ENCODE peak calls at places on chromosomes 16 and 17, in seven cellular contexts. One of them, this sample, is unnamed.

GRCh38 chr16:12176051-12176450 is 199.5 kb downstream of the SNX29 start:
- DNase-seq in iris pigment epithelial cell: no peak
- DNase-seq in HS-5: no peak
- DNase-seq in Caco-2: no peak
- DNase-seq in fibroblast of lung: no peak
- DNase-seq in neural progenitor cell: no peak
- DNase-seq in mesendoderm: no peak
- DNase-seq in this sample: no peak

GRCh38 chr16:53612003-53612402 is 91.7 kb downstream of the RPGRIP1L start:
- DNase-seq in iris pigment epithelial cell: no peak
- DNase-seq in HS-5: no peak
- DNase-seq in Caco-2: peak; percentile 56
- DNase-seq in fibroblast of lung: no peak
- DNase-seq in neural progenitor cell: no peak
- DNase-seq in mesendoderm: no peak
- DNase-seq in this sample: no peak

GRCh38 chr17:2695961-2696760 is 15.4 kb downstream of the CLUH start:
- DNase-seq in iris pigment epithelial cell: no peak
- DNase-seq in HS-5: no peak
- DNase-seq in Caco-2: peak; percentile 35
- DNase-seq in fibroblast of lung: no peak
- DNase-seq in neural progenitor cell: no peak
- DNase-seq in mesendoderm: no peak
- DNase-seq in this sample: no peak

GRCh38 chr17:40922239-40922638 is 15.2 kb downstream of the KRT23 start:
- DNase-seq in iris pigment epithelial cell: peak; percentile 90
- DNase-seq in HS-5: no peak
- DNase-seq in Caco-2: no peak
- DNase-seq in fibroblast of lung: peak; percentile 66
- DNase-seq in neural progenitor cell: no peak
- DNase-seq in mesendoderm: peak; percentile 82
- DNase-seq in this sample: peak; percentile 62

GRCh38 chr16:27639588-27640276 is 89.8 kb downstream of the KATNIP start:
- DNase-seq in iris pigment epithelial cell: peak; percentile 68
- DNase-seq in HS-5: peak; percentile 6
- DNase-seq in Caco-2: no peak
- DNase-seq in fibroblast of lung: peak; percentile 67
- DNase-seq in neural progenitor cell: peak; percentile 67
- DNase-seq in mesendoderm: peak; percentile 70
- DNase-seq in this sample: peak; percentile 18

GRCh38 chr17:78366109-78366848 is 6.4 kb upstream of the SOCS3 start:
- DNase-seq in iris pigment epithelial cell: no peak
- DNase-seq in HS-5: no peak
- DNase-seq in Caco-2: no peak
- DNase-seq in fibroblast of lung: peak; percentile 85
- DNase-seq in neural progenitor cell: no peak
- DNase-seq in mesendoderm: peak; percentile 53
- DNase-seq in this sample: no peak

GRCh38 chr17:76246080-76247066 is 6.1 kb upstream of the RNF157 start:
- DNase-seq in iris pigment epithelial cell: peak; percentile 70
- DNase-seq in HS-5: no peak
- DNase-seq in Caco-2: no peak
- DNase-seq in fibroblast of lung: peak; percentile 88
- DNase-seq in neural progenitor cell: no peak
- DNase-seq in mesendoderm: no peak
- DNase-seq in this sample: no peak

GRCh38 chr16:87409781-87410180 is 17.6 kb downstream of the MAP1LC3B start:
- DNase-seq in iris pigment epithelial cell: no peak
- DNase-seq in HS-5: no peak
- DNase-seq in Caco-2: peak; percentile 17
- DNase-seq in fibroblast of lung: no peak
- DNase-seq in neural progenitor cell: no peak
- DNase-seq in mesendoderm: no peak
- DNase-seq in this sample: no peak

GRCh38 chr17:73748521-73748920 is 104.3 kb upstream of the SDK2 start:
- DNase-seq in iris pigment epithelial cell: no peak
- DNase-seq in HS-5: no peak
- DNase-seq in Caco-2: no peak
- DNase-seq in fibroblast of lung: no peak
- DNase-seq in neural progenitor cell: no peak
- DNase-seq in mesendoderm: no peak
- DNase-seq in this sample: no peak

GRCh38 chr16:70697601-70698170 is 11.8 kb upstream of the MTSS2 start:
- DNase-seq in iris pigment epithelial cell: no peak
- DNase-seq in HS-5: no peak
- DNase-seq in Caco-2: no peak
- DNase-seq in fibroblast of lung: no peak
- DNase-seq in neural progenitor cell: no peak
- DNase-seq in mesendoderm: peak; percentile 22
- DNase-seq in this sample: no peak

GRCh38 chr16:58692450-58692849 is 7.9 kb upstream of the SLC38A7 start:
- DNase-seq in iris pigment epithelial cell: no peak
- DNase-seq in HS-5: no peak
- DNase-seq in Caco-2: no peak
- DNase-seq in fibroblast of lung: no peak
- DNase-seq in neural progenitor cell: no peak
- DNase-seq in mesendoderm: no peak
- DNase-seq in this sample: no peak

GRCh38 chr17:42098747-42099399 is 600 bp upstream of the ZNF385C start:
- DNase-seq in iris pigment epithelial cell: no peak
- DNase-seq in HS-5: no peak
- DNase-seq in Caco-2: no peak
- DNase-seq in fibroblast of lung: no peak
- DNase-seq in neural progenitor cell: peak; percentile 35
- DNase-seq in mesendoderm: no peak
- DNase-seq in this sample: no peak

GRCh38 chr16:89102777-89103073 is 9.1 kb downstream of the ACSF3 start:
- DNase-seq in iris pigment epithelial cell: no peak
- DNase-seq in HS-5: no peak
- DNase-seq in Caco-2: no peak
- DNase-seq in fibroblast of lung: no peak
- DNase-seq in neural progenitor cell: no peak
- DNase-seq in mesendoderm: no peak
- DNase-seq in this sample: no peak